ENCODE peak calls at places on chromosomes 5 and 9, in four cellular contexts. One of them, this sample, is unnamed.

GRCh38 chr9:134541373-134541747 is 100.2 kb upstream of the COL5A1 start:
- DNase-seq in HEK293T: no peak
- DNase-seq in K562: no peak
- DNase-seq in HepG2: no peak
- DNase-seq in this sample: no peak

GRCh38 chr5:114789773-114790402 is 379.8 kb downstream of the TRIM36 start:
- DNase-seq in HEK293T: peak
- DNase-seq in K562: peak
- DNase-seq in HepG2: peak
- DNase-seq in this sample: no peak

GRCh38 chr9:35226685-35227084 is 64.9 kb downstream of the UNC13B start:
- DNase-seq in HEK293T: no peak
- DNase-seq in HepG2: no peak
- DNase-seq in K562: no peak
- DNase-seq in this sample: no peak

GRCh38 chr5:32422697-32423096 is 21.8 kb downstream of the ZFR start:
- DNase-seq in K562: no peak
- DNase-seq in HepG2: no peak
- DNase-seq in HEK293T: no peak
- DNase-seq in this sample: no peak

GRCh38 chr9:16258708-16259107 is 611.8 kb downstream of the BNC2 start:
- DNase-seq in HepG2: no peak
- DNase-seq in K562: no peak
- DNase-seq in HEK293T: no peak
- DNase-seq in this sample: no peak

GRCh38 chr5:21152611-21153010 is 1164.6 kb upstream of the CDH18 start:
- DNase-seq in HepG2: no peak
- DNase-seq in HEK293T: no peak
- DNase-seq in K562: no peak
- DNase-seq in this sample: no peak

GRCh38 chr9:87267701-87268100 is 230.0 kb upstream of the DAPK1 start:
- DNase-seq in K562: no peak
- DNase-seq in HepG2: no peak
- DNase-seq in HEK293T: no peak
- DNase-seq in this sample: no peak

GRCh38 chr9:80964374-80964773 is 725.0 kb downstream of the TLE1 start:
- DNase-seq in K562: no peak
- DNase-seq in HepG2: no peak
- DNase-seq in HEK293T: no peak
- DNase-seq in this sample: no peak

GRCh38 chr5:176818391-176819098 is 8.2 kb downstream of the UNC5A start:
- DNase-seq in HepG2: peak
- DNase-seq in K562: no peak
- DNase-seq in HEK293T: no peak
- DNase-seq in this sample: no peak

GRCh38 chr5:10536931-10537579 is 26.8 kb upstream of the ANKRD33B start:
- DNase-seq in HEK293T: no peak
- DNase-seq in K562: peak
- DNase-seq in HepG2: no peak
- DNase-seq in this sample: no peak

GRCh38 chr5:3517331-3517730 is 78.3 kb upstream of the IRX1 start:
- DNase-seq in HEK293T: no peak
- DNase-seq in K562: no peak
- DNase-seq in HepG2: no peak
- DNase-seq in this sample: peak

GRCh38 chr5:67879619-67880357 is 335.8 kb upstream of the PIK3R1 start:
- DNase-seq in K562: no peak
- DNase-seq in HepG2: peak
- DNase-seq in HEK293T: no peak
- DNase-seq in this sample: no peak

GRCh38 chr9:123717581-123717980 is 212.3 kb downstream of the DENND1A start:
- DNase-seq in K562: no peak
- DNase-seq in HepG2: no peak
- DNase-seq in HEK293T: no peak
- DNase-seq in this sample: no peak

GRCh38 chr9:37876376-37876775 is 27.6 kb downstream of the SLC25A51 start:
- DNase-seq in HEK293T: no peak
- DNase-seq in HepG2: no peak
- DNase-seq in K562: no peak
- DNase-seq in this sample: no peak

GRCh38 chr9:125649315-125649714 is 57.7 kb downstream of the MAPKAP1 start:
- DNase-seq in HEK293T: no peak
- DNase-seq in HepG2: no peak
- DNase-seq in K562: no peak
- DNase-seq in this sample: no peak

GRCh38 chr5:151212361-151212899 is 11.5 kb downstream of the CCDC69 start:
- DNase-seq in HepG2: no peak
- DNase-seq in K562: no peak
- DNase-seq in HEK293T: no peak
- DNase-seq in this sample: no peak

GRCh38 chr9:89820337-89820736 is 215.5 kb downstream of the GADD45G start:
- DNase-seq in HepG2: no peak
- DNase-seq in K562: no peak
- DNase-seq in HEK293T: no peak
- DNase-seq in this sample: no peak

GRCh38 chr9:89825648-89826047 is 220.8 kb downstream of the GADD45G start:
- DNase-seq in HEK293T: no peak
- DNase-seq in K562: no peak
- DNase-seq in HepG2: no peak
- DNase-seq in this sample: no peak

GRCh38 chr9:89822996-89823395 is 218.2 kb downstream of the GADD45G start:
- DNase-seq in HEK293T: no peak
- DNase-seq in K562: no peak
- DNase-seq in HepG2: no peak
- DNase-seq in this sample: no peak

GRCh38 chr9:89817186-89817960 is 212.6 kb downstream of the GADD45G start:
- DNase-seq in HEK293T: no peak
- DNase-seq in K562: no peak
- DNase-seq in HepG2: no peak
- DNase-seq in this sample: no peak

GRCh38 chr9:89821081-89821480 is 216.3 kb downstream of the GADD45G start:
- DNase-seq in K562: no peak
- DNase-seq in HepG2: no peak
- DNase-seq in HEK293T: no peak
- DNase-seq in this sample: peak
- TF ChIP-seq ELF4 in K562: no peak
- TF ChIP-seq ELF4 in HepG2: no peak
- TF ChIP-seq ELF4 in HEK293T: no peak
- TF ChIP-seq ELF4 in this sample: no peak

DNA sequence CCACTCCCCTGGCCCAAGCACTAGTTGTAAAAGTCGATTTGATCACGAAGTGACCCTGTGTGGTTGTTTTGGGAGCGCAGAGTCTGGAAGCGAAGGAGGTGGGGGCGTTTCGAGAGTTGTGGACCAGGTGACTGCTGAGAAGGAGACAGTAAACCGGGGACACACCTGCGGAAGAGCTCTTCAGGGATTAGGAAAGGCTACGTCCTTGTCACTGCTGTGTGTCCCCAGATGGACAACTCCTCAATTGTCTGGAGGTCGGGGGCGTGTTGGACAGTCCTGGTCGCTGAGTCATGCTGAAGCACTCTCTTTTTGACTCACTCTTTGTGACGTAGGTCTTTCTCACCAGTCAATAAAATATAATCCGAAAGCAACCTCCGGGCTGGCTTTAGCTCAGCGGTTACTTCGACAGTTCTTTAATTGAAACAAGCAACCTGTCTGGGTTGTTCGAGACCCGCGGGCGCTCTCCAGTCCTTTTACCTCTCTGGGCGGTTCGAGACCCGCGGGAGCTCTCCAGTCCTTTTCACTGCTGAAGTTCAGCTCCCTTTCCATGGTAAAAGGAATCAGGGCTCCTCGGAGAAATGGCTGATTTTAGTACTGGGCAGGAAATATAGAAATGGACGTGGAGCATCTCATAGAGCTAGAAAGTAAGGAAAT is 10.8 kb downstream of the ZMAT2 start:
- DNase-seq in HEK293T: peak
- DNase-seq in HepG2: peak
- DNase-seq in K562: peak
- DNase-seq in this sample: peak
- TF ChIP-seq ELF4 in HEK293T: no peak
- TF ChIP-seq ELF4 in HepG2: no peak
- TF ChIP-seq ELF4 in K562: no peak
- TF ChIP-seq ELF4 in this sample: no peak

GRCh38 chr5:40033009-40033408 is 608.2 kb upstream of the DAB2 start:
- DNase-seq in HEK293T: no peak
- DNase-seq in HepG2: no peak
- DNase-seq in K562: no peak
- DNase-seq in this sample: no peak

GRCh38 chr5:40037703-40038102 is 612.9 kb upstream of the DAB2 start:
- DNase-seq in HepG2: no peak
- DNase-seq in HEK293T: no peak
- DNase-seq in K562: no peak
- DNase-seq in this sample: no peak

GRCh38 chr5:40030661-40031060 is 605.9 kb upstream of the DAB2 start:
- DNase-seq in K562: no peak
- DNase-seq in HEK293T: no peak
- DNase-seq in HepG2: no peak
- DNase-seq in this sample: no peak

GRCh38 chr5:40033411-40033810 is 608.6 kb upstream of the DAB2 start:
- DNase-seq in HepG2: no peak
- DNase-seq in HEK293T: no peak
- DNase-seq in K562: no peak
- DNase-seq in this sample: no peak
- TF ChIP-seq ELF4 in HepG2: no peak
- TF ChIP-seq ELF4 in HEK293T: no peak
- TF ChIP-seq ELF4 in K562: no peak
- TF ChIP-seq ELF4 in this sample: no peak

DNA sequence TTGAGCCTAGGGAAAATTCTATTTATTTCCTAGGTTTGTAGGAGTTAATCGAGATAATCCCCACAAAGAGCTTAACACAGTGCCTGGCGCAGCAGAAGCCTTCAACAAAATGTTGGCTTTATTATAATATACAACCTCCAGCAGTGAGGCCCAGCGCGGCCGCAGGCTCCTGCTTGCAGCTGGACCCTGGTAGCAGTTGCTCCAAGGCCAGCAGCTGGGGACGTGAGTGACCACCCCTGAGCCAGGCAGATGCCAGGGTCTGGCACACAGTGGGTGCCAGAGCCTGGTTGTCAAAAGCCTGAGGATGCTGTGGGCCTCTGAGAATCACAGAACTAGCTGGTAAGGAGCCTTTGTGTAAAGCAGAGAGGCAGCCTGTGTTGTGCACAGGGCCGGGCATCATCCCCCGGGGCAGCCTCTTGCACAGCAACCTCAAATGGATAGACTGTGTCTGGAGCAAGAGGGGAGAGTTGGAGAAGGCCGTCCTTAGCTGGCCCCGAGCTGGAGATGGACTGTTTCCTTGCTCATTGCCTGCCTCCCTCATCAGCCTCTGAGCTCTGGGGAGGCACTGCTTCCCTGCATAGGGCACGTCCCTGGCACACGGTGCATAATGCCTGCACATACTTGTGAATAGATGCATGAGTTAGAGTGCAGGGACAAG is 17.3 kb downstream of the CSF1R start:
- DNase-seq in K562: no peak
- DNase-seq in HEK293T: no peak
- DNase-seq in HepG2: no peak
- DNase-seq in this sample: no peak
- TF ChIP-seq ELF4 in K562: no peak
- TF ChIP-seq ELF4 in HEK293T: no peak
- TF ChIP-seq ELF4 in HepG2: no peak
- TF ChIP-seq ELF4 in this sample: no peak

GRCh38 chr5:136018814-136019777 is 9.7 kb upstream of the TGFBI start:
- DNase-seq in HEK293T: no peak
- DNase-seq in K562: no peak
- DNase-seq in HepG2: peak
- DNase-seq in this sample: no peak
- TF ChIP-seq ELF4 in HEK293T: no peak
- TF ChIP-seq ELF4 in K562: no peak
- TF ChIP-seq ELF4 in HepG2: no peak
- TF ChIP-seq ELF4 in this sample: no peak